ENCODE peak calls at places on chromosomes 16 and 17, in four cellular contexts. P is activated T-helper 1 cell treated with anti-CD3 and anti-CD28 coated beads, Interleukin-12 subunit alpha, Interleukin-12 subunit beta, Interleukin-2, Interleukin-4 antibody, amounts not matched to agents 30 ng/mL and 10 ng/mL and 1 ng/mL, durations not matched to agents 14 hours and 24 hours and 36 hours; C is AG20443; G is testis. E is an unnamed sample.

GRCh38 chr17:36133629-36134259 is 30.1 kb downstream of the CCL4 start:
- DNase-seq in G (no peak), C (no peak), P (no peak), E (no peak)

GRCh38 chr16:14003119-14003570 is 68.0 kb upstream of the MRTFB start:
- DNase-seq in P (no peak), G (peak; percentile 68), C (peak; percentile 83), E (peak; percentile 63)

GRCh38 chr17:75872434-75873351 is 5.7 kb downstream of the TRIM47 start:
- DNase-seq in P (peak; percentile 69), C (peak; percentile 90), G (peak; percentile 92), E (peak; percentile 73)

GRCh38 chr17:3482851-3483250 is 7.1 kb downstream of the ASPA start:
- DNase-seq in P (no peak), G (no peak), C (no peak), E (no peak)

GRCh38 chr16:70750893-70751467 is 50.0 kb downstream of the VAC14 start:
- DNase-seq in P (no peak), C (peak; percentile 90), G (peak; percentile 89), E (peak; percentile 73)

GRCh38 chr16:54965464-54965863 is 34.8 kb downstream of the IRX5 start:
- DNase-seq in G (no peak), P (no peak), C (no peak), E (no peak)

GRCh38 chr17:18994626-18995025 is 9.9 kb downstream of the FAM83G start:
- DNase-seq in C (no peak), G (no peak), P (no peak), E (no peak)

GRCh38 chr17:72588961-72589360 is 468.1 kb downstream of the SOX9 start:
- DNase-seq in C (no peak), P (no peak), G (peak; percentile 28), E (no peak)

GRCh38 chr16:9820481-9821246 is 361.6 kb downstream of the GRIN2A start:
- DNase-seq in P (no peak), C (no peak), G (no peak), E (no peak)

GRCh38 chr17:54466875-54467274 is 433.8 kb upstream of the TOM1L1 start:
- DNase-seq in P (no peak), C (no peak), G (no peak), E (no peak)

GRCh38 chr16:50841081-50841886 is 99.4 kb downstream of the CYLD start:
- DNase-seq in P (no peak), G (peak; percentile 42), C (no peak), E (no peak)

GRCh38 chr16:70715113-70715711 is 29.4 kb upstream of the MTSS2 start:
- DNase-seq in G (peak; percentile 68), P (no peak), C (peak; percentile 95), E (peak; percentile 88)

GRCh38 chr17:14779236-14779635 is 478.4 kb downstream of the HS3ST3B1 start:
- DNase-seq in P (no peak), G (no peak), C (no peak), E (no peak)